ENCODE peak calls at places on chromosome 22, in seven cellular contexts. S, P, N, O, A, G and X are unnamed samples.

GRCh38 chr22:30044369-30044768 is 35.9 kb upstream of the HORMAD2 start:
- DNase-seq in A (no peak), P (peak), G (no peak), S (no peak), O (peak), N (no peak), X (peak)

GRCh38 chr22:26846645-26847044 is 189.3 kb downstream of the MIAT start:
- DNase-seq in A (no peak), P (no peak), S (no peak), O (no peak), N (no peak), G (no peak), X (no peak)

GRCh38 chr22:46931881-46932280 is 169.4 kb downstream of the TBC1D22A start:
- DNase-seq in S (no peak), N (no peak), P (no peak), A (no peak), O (peak), G (no peak), X (peak)

GRCh38 chr22:40716116-40716515 is 36.8 kb downstream of the MCHR1 start:
- DNase-seq in A (no peak), G (no peak), O (peak), S (no peak), P (no peak), N (no peak), X (no peak)

GRCh38 chr22:31927562-31927961 is 16.8 kb upstream of the YWHAH start:
- DNase-seq in G (no peak), S (no peak), P (no peak), N (no peak), O (no peak), A (no peak), X (no peak)

GRCh38 chr22:19961201-19961580 is 19.6 kb upstream of the TXNRD2 start:
- DNase-seq in A (no peak), G (no peak), S (no peak), O (no peak), N (no peak), P (no peak), X (no peak)

GRCh38 chr22:25749420-25750169 is 7.6 kb downstream of the MYO18B start:
- DNase-seq in N (no peak), S (no peak), O (no peak), A (no peak), P (no peak), G (no peak), X (no peak)

GRCh38 chr22:45640941-45641621 is 30.6 kb upstream of the ATXN10 start:
- DNase-seq in S (no peak), G (no peak), N (no peak), A (no peak), P (no peak), O (no peak), X (no peak)

GRCh38 chr22:41846268-41847002 is 13.5 kb downstream of the SREBF2 start:
- DNase-seq in G (no peak), P (no peak), O (no peak), N (no peak), S (no peak), A (no peak), X (no peak)

GRCh38 chr22:46604306-46604690 is 15.9 kb upstream of the GRAMD4 start:
- DNase-seq in N (no peak), P (no peak), G (no peak), A (peak), O (no peak), S (no peak), X (no peak)

GRCh38 chr22:49088801-49089791 is 738.6 kb downstream of the BRD1 start:
- DNase-seq in N (no peak), A (no peak), S (no peak), O (no peak), G (no peak), P (no peak), X (no peak)

DNA sequence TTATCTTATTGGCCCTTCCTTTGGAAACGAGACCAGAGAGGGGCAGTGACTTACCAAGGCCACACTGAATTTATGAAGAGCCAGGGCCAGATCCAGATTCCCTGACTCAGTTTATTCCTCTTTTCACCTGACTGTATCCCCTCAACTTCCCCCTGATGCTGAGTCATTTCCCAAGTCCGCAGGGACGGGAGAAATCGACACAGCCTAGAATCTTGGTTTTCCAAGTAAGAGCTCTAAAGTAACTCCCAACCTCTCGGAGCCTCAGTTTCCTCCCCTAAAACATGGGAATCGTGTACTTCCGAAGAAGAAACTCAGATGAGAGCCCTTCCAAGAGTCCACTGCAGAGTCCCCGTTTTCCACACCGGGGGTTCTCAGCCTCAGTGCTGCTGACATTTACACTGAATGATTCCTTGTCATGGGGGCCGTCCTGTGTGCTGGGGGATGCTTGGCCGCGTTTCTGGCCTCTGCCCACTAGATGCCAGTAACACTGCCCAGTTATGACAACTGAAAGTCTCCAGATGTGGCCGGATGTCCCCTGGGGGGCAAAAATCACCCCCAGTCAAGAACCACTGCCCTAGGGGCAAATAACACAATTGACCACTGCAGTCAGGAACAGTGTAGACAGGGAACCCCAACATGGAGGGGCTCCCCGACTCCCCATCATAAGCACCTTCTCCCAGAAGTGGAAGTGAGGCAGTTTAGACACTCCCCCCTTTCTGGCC is 11.2 kb downstream of the MPST start:
- DNase-seq in N (no peak), A (no peak), S (no peak), O (no peak), G (no peak), P (no peak), X (no peak)
- TF ChIP-seq CTCF in N (peak), A (no peak), S (no peak), O (peak), G (no peak), P (peak), X (no peak)

DNA sequence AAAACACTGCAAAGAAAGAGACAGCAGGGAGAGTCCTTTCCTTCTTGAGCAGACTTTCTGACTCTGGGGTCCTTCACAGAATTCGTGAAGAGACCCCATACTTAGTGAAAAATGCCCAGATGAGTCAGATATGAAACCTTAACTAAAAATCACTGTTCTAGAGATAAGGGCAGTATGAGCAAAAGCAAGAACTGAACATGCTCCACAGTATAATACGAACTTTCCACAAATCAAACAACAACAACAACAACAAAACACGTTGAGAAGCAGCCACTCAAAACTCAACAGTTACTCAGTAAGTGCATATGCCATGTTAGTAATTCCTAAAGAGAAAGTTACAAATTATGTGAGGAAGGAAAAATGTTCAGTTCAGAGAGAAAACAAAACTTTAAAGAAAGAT is 44.3 kb downstream of the PITPNB start:
- DNase-seq in G (no peak), P (no peak), S (no peak), A (no peak), O (no peak), N (no peak), X (no peak)
- H3K27ac ChIP-seq in G (peak), P (no peak), S (no peak), A (no peak), O (no peak), N (no peak), X (no peak)

DNA sequence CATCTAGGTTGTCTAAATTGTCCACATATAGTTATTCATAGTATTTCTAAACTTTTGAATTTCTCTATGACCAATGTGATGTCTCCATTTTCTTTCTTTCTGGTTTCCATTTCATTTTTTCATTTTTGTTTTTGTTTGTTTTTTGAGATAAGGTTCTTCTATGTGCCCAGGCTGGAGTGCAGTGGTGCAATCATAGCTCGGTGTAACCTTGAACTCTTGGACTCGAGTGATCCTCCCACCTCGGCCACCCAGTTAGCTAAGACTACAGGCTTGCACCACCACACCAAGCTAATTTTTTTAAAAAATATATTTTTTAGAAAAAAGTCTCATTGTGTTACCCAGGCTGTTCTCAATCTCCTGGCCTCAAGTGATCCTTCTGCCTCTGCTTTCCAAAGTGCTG is 8.2 kb downstream of the GSTT4 start:
- DNase-seq in S (no peak), P (no peak), A (no peak), G (no peak), O (no peak), N (no peak), X (no peak)
- TF ChIP-seq CTCF in S (no peak), P (no peak), A (no peak), G (no peak), O (no peak), N (no peak), X (no peak)

GRCh38 chr22:50544078-50544745 is 1.5 kb upstream of the KLHDC7B start:
- DNase-seq in G (no peak), P (peak), N (no peak), S (peak), A (peak), O (no peak), X (no peak)
- H3K27ac ChIP-seq in G (no peak), P (peak), N (no peak), S (peak), A (peak), O (no peak), X (peak)